ENCODE peak calls at places on chromosome 18, in seven cellular contexts. C is HAP-1, T is hepatocyte, Y is adipocyte, W is upper lobe of right lung, I is HCT116, G is left ventricle myocardium inferior. H is an unnamed sample. For H3K9me3, the result is how much of the 10 kb centered on the place peaks cover.

GRCh38 chr18:3062798-3063563 is 50.0 kb upstream of the LPIN2 start:
- DNase-seq in C (peak), T (peak), Y (peak), W (peak), I (peak), G (peak), H (peak)

GRCh38 chr18:72783517-72783916 is 84.3 kb downstream of the NETO1 start:
- DNase-seq in C (no peak), T (no peak), Y (no peak), W (no peak), I (no peak), G (no peak), H (no peak)

GRCh38 chr18:13800505-13801259 is 23.3 kb upstream of the MC5R start:
- DNase-seq in C (peak), T (peak), Y (peak), W (peak), I (peak), G (peak), H (peak)

GRCh38 chr18:45164551-45164950 is 450.7 kb upstream of the SLC14A2 start:
- DNase-seq in C (no peak), T (no peak), Y (peak), W (no peak), I (no peak), G (no peak), H (no peak)

GRCh38 chr18:48066225-48066652 is 135.8 kb upstream of the SMAD2 start:
- DNase-seq in C (no peak), T (no peak), Y (no peak), W (no peak), I (no peak), G (no peak), H (no peak)

GRCh38 chr18:23683671-23684070 is 5.6 kb upstream of the LAMA3 start:
- DNase-seq in C (no peak), T (no peak), Y (no peak), W (no peak), I (no peak), G (no peak), H (peak)

GRCh38 chr18:79383388-79384056 is 12.2 kb upstream of the NFATC1 start:
- DNase-seq in C (no peak), T (no peak), Y (no peak), W (peak), I (no peak), G (no peak), H (no peak)

GRCh38 chr18:37409870-37410269 is 155.7 kb downstream of the CELF4 start:
- DNase-seq in C (no peak), T (no peak), Y (peak), W (no peak), I (no peak), G (peak), H (no peak)

GRCh38 chr18:72672364-72673151 is 128.4 kb upstream of the CBLN2 start:
- DNase-seq in C (peak), T (peak), Y (peak), W (no peak), I (no peak), G (no peak), H (peak)

GRCh38 chr18:5964996-5965395 is 69.7 kb upstream of the TMEM200C start:
- DNase-seq in C (no peak), T (no peak), Y (no peak), W (no peak), I (no peak), G (no peak), H (no peak)

GRCh38 chr18:57084331-57085298 is 62.3 kb upstream of the BOD1L2 start:
- DNase-seq in C (no peak), T (no peak), Y (no peak), W (no peak), I (no peak), G (no peak), H (no peak)

GRCh38 chr18:54223568-54224241 is 764 bp downstream of the MBD2 start:
- DNase-seq in C (peak), T (peak), Y (peak), W (peak), I (peak), G (peak), H (peak)

GRCh38 chr18:46624127-46624526 is 32.9 kb downstream of the LOXHD1 start:
- DNase-seq in C (no peak), T (no peak), Y (no peak), W (no peak), I (no peak), G (no peak), H (no peak)

GRCh38 chr18:57110295-57110694 is 36.6 kb upstream of the BOD1L2 start:
- DNase-seq in C (no peak), T (no peak), Y (no peak), W (no peak), I (no peak), G (no peak), H (no peak)

GRCh38 chr18:60895181-60895580 is 438.0 kb upstream of the CDH20 start:
- DNase-seq in C (no peak), T (no peak), Y (peak), W (no peak), I (no peak), G (no peak), H (peak)

GRCh38 chr18:35278085-35278484 is 11.9 kb downstream of the ZSCAN30 start:
- DNase-seq in C (no peak), T (no peak), Y (no peak), W (no peak), I (no peak), G (no peak), H (no peak)

GRCh38 chr18:35278969-35279368 is 11.1 kb downstream of the ZSCAN30 start:
- DNase-seq in C (no peak), T (no peak), Y (no peak), W (no peak), I (no peak), G (no peak), H (no peak)

GRCh38 chr18:35277633-35278032 is 12.4 kb downstream of the ZSCAN30 start:
- DNase-seq in C (no peak), T (no peak), Y (no peak), W (no peak), I (no peak), G (no peak), H (no peak)

GRCh38 chr18:35271656-35272055 is 18.4 kb downstream of the ZSCAN30 start:
- DNase-seq in C (no peak), T (no peak), Y (no peak), W (no peak), I (no peak), G (no peak), H (no peak)

DNA sequence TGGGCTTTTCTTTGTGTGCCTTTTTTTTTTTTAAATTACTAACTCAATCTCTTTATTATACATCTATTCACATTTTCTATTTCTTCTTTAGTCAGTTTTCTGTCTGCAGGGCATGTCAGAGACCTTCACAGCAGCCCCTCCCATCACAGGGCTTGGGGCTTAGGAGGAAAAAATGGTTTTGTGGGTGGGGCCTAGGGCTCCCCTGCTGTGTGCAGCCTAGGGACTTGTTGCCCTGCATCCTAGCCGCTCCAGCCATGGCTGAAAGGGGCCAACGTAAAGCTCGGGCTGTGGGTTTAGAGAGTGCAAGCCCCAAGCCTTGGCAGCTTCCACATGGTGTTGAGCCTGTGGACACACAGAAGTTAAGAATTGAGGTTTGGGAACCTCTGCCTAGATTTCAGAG is 13.8 kb downstream of the ZSCAN30 start:
- DNase-seq in C (no peak), T (no peak), Y (no peak), W (no peak), I (no peak), G (no peak), H (no peak)
- H3K9me3 ChIP-seq in C (under half), T (under half), Y (under half), W (under half), I (under half), G (under half), H (under half)

GRCh38 chr18:71398530-71398929 is 1109.7 kb downstream of the SOCS6 start:
- DNase-seq in C (no peak), T (peak), Y (no peak), W (no peak), I (no peak), G (no peak), H (no peak)
- H3K9me3 ChIP-seq in C (under half), T (under half), Y (under half), W (under half), I (under half), G (under half), H (under half)

DNA sequence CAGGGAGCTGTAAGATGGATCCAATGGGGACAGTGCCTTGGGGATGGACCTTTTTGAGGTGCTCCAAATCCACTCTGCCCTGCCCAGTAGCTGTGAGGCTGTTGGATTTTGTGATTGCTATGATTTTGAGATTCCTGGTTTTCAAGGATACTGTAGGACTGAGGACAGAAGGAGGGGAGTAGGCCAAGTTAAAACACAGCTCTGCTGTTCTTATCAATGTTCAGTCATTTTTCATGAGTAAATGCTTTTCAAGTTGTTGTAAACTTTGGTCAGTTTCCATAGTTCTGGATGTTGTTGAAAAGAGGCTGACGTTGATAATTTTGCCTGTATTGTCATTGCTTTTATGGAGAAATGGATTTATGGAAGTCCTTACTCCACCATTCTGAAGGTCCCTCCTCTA is 361.2 kb downstream of the ZNF516 start:
- DNase-seq in C (no peak), T (no peak), Y (no peak), W (no peak), I (no peak), G (no peak), H (no peak)
- H3K9me3 ChIP-seq in C (under half), T (under half), Y (under half), W (under half), I (under half), G (under half), H (under half)

DNA sequence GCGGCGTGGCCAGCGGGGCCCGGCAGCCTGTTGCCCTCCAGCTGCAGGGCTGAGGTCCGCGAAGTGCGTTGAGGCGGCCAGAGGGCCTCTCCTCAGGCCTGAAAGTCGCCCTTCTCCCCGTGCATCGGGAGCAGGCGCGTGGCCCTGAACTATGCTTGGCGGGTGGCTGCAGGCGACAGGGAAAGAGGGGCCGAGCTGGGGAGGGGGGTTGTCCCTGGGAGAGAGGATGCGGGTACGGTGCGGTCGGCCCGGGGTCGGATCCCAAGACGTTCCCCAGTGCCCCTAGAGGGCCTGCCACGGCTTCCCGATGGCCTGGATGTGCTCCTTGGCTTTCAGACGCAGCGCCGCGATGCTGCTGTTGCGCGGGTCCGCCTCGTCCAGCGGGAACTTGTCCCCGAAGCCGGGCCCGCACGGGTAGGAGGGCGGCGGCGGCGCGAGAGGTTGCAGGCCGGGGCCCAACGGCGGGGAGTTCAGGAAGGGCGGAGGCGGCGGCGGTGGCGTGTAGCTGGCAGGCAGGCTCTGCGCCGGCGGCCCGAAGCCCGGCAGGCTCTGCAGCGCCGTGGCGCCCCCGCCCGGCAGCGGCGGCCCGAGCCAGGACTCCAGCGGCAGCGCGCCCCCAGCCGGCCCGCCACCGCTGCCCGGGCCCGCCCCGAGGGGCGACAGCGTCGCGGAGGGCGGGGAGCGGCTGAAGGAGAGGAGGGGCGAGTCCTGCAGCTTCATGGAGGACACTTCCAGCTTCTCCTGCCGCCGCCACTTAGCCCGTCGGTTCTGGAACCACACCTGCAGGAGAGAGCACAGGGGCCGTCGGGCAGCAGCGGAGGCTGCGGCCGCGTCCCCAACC is 4.3 kb downstream of the RAX start:
- DNase-seq in C (peak), T (peak), Y (peak), W (peak), I (no peak), G (peak), H (peak)
- H3K9me3 ChIP-seq in C (under half), T (under half), Y (under half), W (under half), I (under half), G (under half), H (under half)

DNA sequence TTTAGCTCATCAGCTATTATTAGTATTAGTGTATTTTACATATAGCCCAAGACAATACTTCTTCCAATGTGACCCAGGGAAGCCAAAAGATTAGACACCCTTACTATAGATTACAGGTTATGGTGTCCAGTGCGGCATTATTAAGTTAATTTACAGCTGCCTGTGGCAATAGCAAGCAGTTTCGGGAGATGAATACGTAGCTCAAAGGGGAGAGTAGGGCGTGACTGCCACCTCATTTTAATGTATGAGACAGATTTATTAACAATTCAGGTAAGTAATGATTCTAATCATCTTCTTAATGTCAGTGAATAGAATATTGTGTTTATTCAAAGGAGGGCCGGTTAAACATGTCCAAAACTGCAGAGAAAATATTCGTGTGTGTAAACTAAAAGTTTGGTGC is 6.8 kb upstream of the DSG3 start:
- DNase-seq in C (no peak), T (no peak), Y (no peak), W (no peak), I (no peak), G (no peak), H (no peak)
- H3K9me3 ChIP-seq in C (under half), T (under half), Y (under half), W (under half), I (under half), G (under half), H (under half)

GRCh38 chr18:70520867-70521266 is 232.0 kb downstream of the SOCS6 start:
- DNase-seq in C (no peak), T (no peak), Y (no peak), W (no peak), I (no peak), G (no peak), H (no peak)

GRCh38 chr18:70522183-70522582 is 233.3 kb downstream of the SOCS6 start:
- DNase-seq in C (no peak), T (no peak), Y (no peak), W (no peak), I (no peak), G (no peak), H (no peak)

GRCh38 chr18:70523798-70524182 is 234.9 kb downstream of the SOCS6 start:
- DNase-seq in C (no peak), T (no peak), Y (no peak), W (no peak), I (no peak), G (no peak), H (no peak)

DNA sequence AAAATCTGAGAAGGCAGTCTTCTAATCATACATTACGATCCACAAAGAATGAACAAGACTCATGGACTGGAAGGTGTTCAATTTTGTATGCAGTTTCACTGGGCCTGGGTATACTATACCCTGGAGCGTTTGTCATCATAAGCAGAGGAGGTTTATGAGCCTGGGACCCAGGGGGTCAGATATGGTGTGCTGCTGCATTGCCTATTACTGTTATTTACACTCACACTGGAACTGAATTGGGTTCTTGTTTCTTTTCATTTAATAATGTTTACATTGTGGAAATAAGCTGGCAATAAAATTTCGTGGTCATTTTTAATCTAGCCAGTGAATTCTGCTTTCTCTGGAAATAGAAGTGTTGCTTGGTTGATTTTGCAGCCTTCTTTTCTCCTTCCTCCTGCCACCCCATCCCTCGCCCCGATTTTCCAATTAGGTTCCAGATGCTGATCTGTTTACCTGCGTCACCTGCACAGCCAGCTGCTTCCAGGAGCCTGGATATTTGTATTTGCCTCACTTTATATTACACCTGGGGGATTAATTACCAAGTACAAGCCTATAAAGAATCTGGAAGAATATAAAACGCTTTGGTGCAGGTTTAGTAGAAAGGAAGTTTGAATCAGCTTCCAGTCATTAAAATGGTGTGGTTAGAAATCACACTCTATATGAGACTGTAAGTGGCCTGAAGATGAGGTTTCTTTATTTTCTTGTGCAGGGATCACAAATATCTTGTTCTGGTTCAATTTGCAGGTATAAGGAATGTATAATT is 234.4 kb downstream of the SOCS6 start:
- DNase-seq in C (no peak), T (no peak), Y (no peak), W (no peak), I (no peak), G (no peak), H (no peak)
- H3K9me3 ChIP-seq in C (under half), T (under half), Y (under half), W (under half), I (under half), G (under half), H (under half)

GRCh38 chr18:74420491-74420890 is 36.6 kb downstream of the DIPK1C start:
- DNase-seq in C (no peak), T (no peak), Y (no peak), W (no peak), I (no peak), G (peak), H (peak)
- H3K9me3 ChIP-seq in C (under half), T (under half), Y (under half), W (under half), I (under half), G (under half), H (under half)